ENCODE peak calls at places on chromosomes 16 and 17, in four cellular contexts. B is body of pancreas, F is GM20000, W is endothelial cell. N is an unnamed sample.

GRCh38 chr17:36857698-36858097 is 79.6 kb upstream of the LHX1 start:
- DNase-seq in B (no peak), F (no peak), W (no peak), N (no peak)

GRCh38 chr17:17313350-17313991 is 10.3 kb downstream of the NT5M start:
- DNase-seq in B (peak), F (peak), W (peak), N (peak)

GRCh38 chr16:11619327-11619851 is 32.7 kb upstream of the LITAF start:
- DNase-seq in B (peak), F (no peak), W (no peak), N (no peak)

GRCh38 chr16:79638386-79639106 is 38.0 kb upstream of the MAF start:
- DNase-seq in B (no peak), F (no peak), W (no peak), N (no peak)

GRCh38 chr17:56290486-56291118 is 137.3 kb downstream of the ANKFN1 start:
- DNase-seq in B (no peak), F (peak), W (no peak), N (no peak)

GRCh38 chr17:18877104-18877503 is 19.2 kb downstream of the PRPSAP2 start:
- DNase-seq in B (no peak), F (no peak), W (no peak), N (no peak)

GRCh38 chr17:58330544-58330996 is 2.0 kb upstream of the TSPOAP1 start:
- DNase-seq in B (no peak), F (no peak), W (no peak), N (no peak)

GRCh38 chr17:82120148-82120547 is 22.1 kb upstream of the FASN start:
- DNase-seq in B (no peak), F (no peak), W (no peak), N (no peak)

GRCh38 chr17:39920218-39921210 is 2.1 kb upstream of the GSDMB start:
- DNase-seq in B (no peak), F (peak), W (no peak), N (no peak)

GRCh38 chr16:72990003-72990521 is 57.9 kb downstream of the ZFHX3 start:
- DNase-seq in B (peak), F (no peak), W (no peak), N (no peak)

GRCh38 chr16:6177781-6178180 is 1080.2 kb upstream of the EEF2KMT start:
- DNase-seq in B (no peak), F (no peak), W (no peak), N (no peak)
- TF ChIP-seq CTCF in B (no peak), F (no peak), W (no peak), N (no peak)

GRCh38 chr17:60586288-60586974 is 13.6 kb upstream of the PPM1D start:
- DNase-seq in B (peak), F (no peak), W (peak), N (no peak)
- TF ChIP-seq CTCF in B (no peak), F (no peak), W (no peak), N (no peak)

DNA sequence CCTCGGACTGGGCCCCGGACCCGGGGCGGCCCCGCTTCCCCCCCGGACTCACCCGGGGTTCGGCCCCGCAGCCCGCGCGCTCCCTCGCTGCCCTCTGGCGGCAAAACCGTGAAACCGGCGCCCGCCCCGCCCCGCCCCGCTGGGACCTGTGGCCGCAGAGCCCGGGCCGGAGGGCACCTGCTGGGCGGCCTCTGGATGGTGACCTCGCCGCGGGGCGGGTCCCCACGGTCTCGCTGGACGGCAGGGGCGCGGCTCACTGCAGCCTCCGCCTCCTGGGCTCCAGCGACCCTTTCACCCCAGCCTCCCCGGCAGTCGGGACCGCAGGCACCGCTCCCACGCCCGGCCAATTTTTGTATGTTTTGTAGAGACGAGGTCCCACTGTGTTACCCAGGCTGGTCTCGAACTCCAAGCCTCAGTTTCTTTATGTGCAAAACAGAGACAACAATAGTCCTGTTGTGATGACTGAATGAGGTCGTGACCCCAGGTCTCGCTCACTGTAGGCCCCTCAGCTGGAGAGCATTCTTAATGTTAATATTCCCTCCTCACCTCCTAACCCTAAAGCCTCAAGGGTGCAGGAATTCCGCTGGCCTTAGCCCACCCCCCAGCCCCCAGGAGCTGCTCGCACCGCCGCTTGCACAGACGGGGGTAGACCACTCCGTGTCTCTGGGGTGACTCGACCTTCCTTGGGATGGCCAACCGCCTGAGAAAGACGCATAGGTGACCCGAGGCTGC is 33.7 kb upstream of the RPH3AL start:
- DNase-seq in B (peak), F (peak), W (peak), N (peak)
- TF ChIP-seq CTCF in B (peak), F (peak), W (peak), N (no peak)

GRCh38 chr17:74749262-74750038 is 1.0 kb downstream of the NHERF1 start:
- DNase-seq in B (peak), F (no peak), W (no peak), N (no peak)
- TF ChIP-seq CTCF in B (no peak), F (no peak), W (no peak), N (no peak)

DNA sequence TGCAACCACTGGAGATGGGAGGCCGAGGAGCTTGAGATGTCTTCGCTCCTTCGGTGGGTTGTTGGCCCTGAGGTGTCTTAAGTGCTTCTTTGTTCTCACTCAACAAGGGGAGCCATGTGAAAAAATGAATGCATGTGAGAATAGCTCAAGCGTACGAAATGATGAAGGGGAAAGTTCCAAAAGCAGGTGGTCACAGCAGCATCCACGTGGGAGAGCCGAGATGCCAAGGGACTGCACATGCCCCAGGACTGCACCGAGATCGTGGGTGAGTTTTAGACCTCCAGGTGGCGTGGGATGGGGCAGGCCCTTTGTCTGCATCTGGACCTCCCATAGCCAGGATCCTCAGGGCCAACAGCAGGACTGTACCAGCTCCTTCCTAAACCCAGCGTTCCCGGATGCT is 8.1 kb downstream of the SLC38A8 start:
- DNase-seq in B (no peak), F (no peak), W (no peak), N (no peak)
- TF ChIP-seq CTCF in B (no peak), F (no peak), W (no peak), N (no peak)

GRCh38 chr16:1543085-1543896 is 9.8 kb downstream of the TMEM204 start:
- DNase-seq in B (peak), F (peak), W (peak), N (no peak)
- TF ChIP-seq CTCF in B (no peak), F (no peak), W (no peak), N (no peak)

GRCh38 chr17:28975634-28976033 is 24.3 kb upstream of the PHF12 start:
- DNase-seq in B (no peak), F (no peak), W (no peak), N (no peak)

GRCh38 chr17:28972437-28972836 is 21.1 kb upstream of the PHF12 start:
- DNase-seq in B (no peak), F (no peak), W (no peak), N (no peak)

GRCh38 chr17:28975031-28975430 is 23.7 kb upstream of the PHF12 start:
- DNase-seq in B (no peak), F (no peak), W (no peak), N (no peak)

GRCh38 chr17:28974451-28974850 is 23.1 kb upstream of the PHF12 start:
- DNase-seq in B (no peak), F (no peak), W (no peak), N (no peak)

GRCh38 chr17:28973414-28973813 is 22.1 kb upstream of the PHF12 start:
- DNase-seq in B (no peak), F (no peak), W (no peak), N (no peak)
- TF ChIP-seq CTCF in B (no peak), F (no peak), W (no peak), N (no peak)

GRCh38 chr17:76940738-76941350 is 72.6 kb downstream of the MGAT5B start:
- DNase-seq in B (no peak), F (no peak), W (peak), N (no peak)
- TF ChIP-seq CTCF in B (no peak), F (peak), W (peak), N (no peak)

N was measured in activated B cell treated with CpG ODN at 0.5 μM for 24 hours.